ENCODE peak calls at places on chromosomes 5 and 9, in eight cellular contexts. Y is GM12865; F is head of caudate nucleus; C is HTR-8/SVneo; L is MCF 10A; B is HL-60; T is T-helper 22 cell; O is naive thymus-derived CD4-positive, alpha-beta T cell. M is an unnamed sample.

GRCh38 chr9:26219961-26220360 is 541.7 kb upstream of the TUSC1 start:
- DNase-seq in Y (no peak), F (peak; percentile 56), C (no peak), L (no peak), B (no peak), T (no peak), O (no peak), M (no peak)

GRCh38 chr5:176151286-176151685 is 86.9 kb upstream of the SIMC1 start:
- DNase-seq in Y (no peak), F (no peak), C (no peak), L (no peak), B (no peak), T (no peak), O (no peak), M (peak; percentile 67)

GRCh38 chr9:96027271-96028131 is 152.0 kb downstream of the ERCC6L2 start:
- DNase-seq in Y (no peak), F (no peak), C (no peak), L (no peak), B (no peak), T (no peak), O (no peak), M (no peak)

GRCh38 chr5:134585966-134586365 is 46.7 kb downstream of the SAR1B start:
- DNase-seq in Y (no peak), F (no peak), C (no peak), L (no peak), B (no peak), T (no peak), O (no peak), M (no peak)

GRCh38 chr9:87771251-87772006 is 45.5 kb downstream of the CTSL start:
- DNase-seq in Y (no peak), F (no peak), C (no peak), L (no peak), B (no peak), T (no peak), O (no peak), M (no peak)

GRCh38 chr5:922041-922744 is 29.5 kb downstream of the TRIP13 start:
- DNase-seq in Y (no peak), F (no peak), C (no peak), L (no peak), B (no peak), T (no peak), O (no peak), M (no peak)

GRCh38 chr9:137383453-137384115 is 39.4 kb downstream of the EXD3 start:
- DNase-seq in Y (no peak), F (no peak), C (no peak), L (no peak), B (no peak), T (no peak), O (no peak), M (no peak)

GRCh38 chr5:164742025-164742424 is 1236.6 kb downstream of the MAT2B start:
- DNase-seq in Y (peak; percentile 61), F (no peak), C (no peak), L (no peak), B (no peak), T (no peak), O (no peak), M (peak; percentile 9)

GRCh38 chr9:121459513-121459912 is 40.1 kb downstream of the GGTA1 start:
- DNase-seq in Y (no peak), F (no peak), C (no peak), L (no peak), B (no peak), T (no peak), O (no peak), M (no peak)

GRCh38 chr5:87002485-87002884 is 265.2 kb upstream of the RASA1 start:
- DNase-seq in Y (no peak), F (no peak), C (no peak), L (no peak), B (no peak), T (no peak), O (no peak), M (no peak)

GRCh38 chr5:138697720-138698360 is 55.4 kb upstream of the CTNNA1 start:
- DNase-seq in Y (no peak), F (no peak), C (no peak), L (no peak), B (no peak), T (no peak), O (no peak), M (no peak)

GRCh38 chr5:179171251-179171815 is 111.2 kb downstream of the ZNF354C start:
- DNase-seq in Y (no peak), F (no peak), C (no peak), L (no peak), B (no peak), T (no peak), O (no peak), M (no peak)

GRCh38 chr5:55188656-55189380 is 15.8 kb upstream of the CDC20B start:
- DNase-seq in Y (no peak), F (no peak), C (no peak), L (no peak), B (no peak), T (no peak), O (no peak), M (no peak)

M was measured in H4.